ENCODE peak calls at places on chromosomes 4 and X, in nine cellular contexts. One of them, this sample, is unnamed.

GRCh38 chr4:66489783-66490452 is 819.6 kb upstream of the EPHA5 start:
- DNase-seq in stimulated activated CD8-positive, alpha-beta memory T cell treated with anti-CD3 and anti-CD28 coated beads, Interleukin-7, amount 100 ng/mL, for 24 hours: no peak
- DNase-seq in RWPE1: peak
- DNase-seq in AG08395: no peak
- DNase-seq in naive thymus-derived CD4-positive, alpha-beta T cell: no peak
- DNase-seq in NCI-H345: no peak
- DNase-seq in naive thymus-derived CD8-positive, alpha-beta T cell: no peak
- DNase-seq in activated CD4-positive, alpha-beta T cell treated with anti-CD3 and anti-CD28 coated beads, Interleukin-2, amount 50 U/mL, for 24 hours: no peak
- DNase-seq in CD4-positive, alpha-beta T cell: no peak
- DNase-seq in this sample: no peak

GRCh38 chr4:95085118-95085833 is 327.5 kb downstream of the BMPR1B start:
- DNase-seq in NCI-H345: no peak
- DNase-seq in stimulated activated CD8-positive, alpha-beta memory T cell treated with anti-CD3 and anti-CD28 coated beads, Interleukin-7, amount 100 ng/mL, for 24 hours: no peak
- DNase-seq in RWPE1: no peak
- DNase-seq in CD4-positive, alpha-beta T cell: no peak
- DNase-seq in activated CD4-positive, alpha-beta T cell treated with anti-CD3 and anti-CD28 coated beads, Interleukin-2, amount 50 U/mL, for 24 hours: no peak
- DNase-seq in naive thymus-derived CD8-positive, alpha-beta T cell: no peak
- DNase-seq in AG08395: no peak
- DNase-seq in naive thymus-derived CD4-positive, alpha-beta T cell: peak
- DNase-seq in this sample: no peak

GRCh38 chr4:139011220-139011950 is 4.2 kb upstream of the NOCT start:
- DNase-seq in RWPE1: no peak
- DNase-seq in AG08395: no peak
- DNase-seq in stimulated activated CD8-positive, alpha-beta memory T cell treated with anti-CD3 and anti-CD28 coated beads, Interleukin-7, amount 100 ng/mL, for 24 hours: no peak
- DNase-seq in activated CD4-positive, alpha-beta T cell treated with anti-CD3 and anti-CD28 coated beads, Interleukin-2, amount 50 U/mL, for 24 hours: no peak
- DNase-seq in NCI-H345: no peak
- DNase-seq in CD4-positive, alpha-beta T cell: no peak
- DNase-seq in naive thymus-derived CD4-positive, alpha-beta T cell: no peak
- DNase-seq in naive thymus-derived CD8-positive, alpha-beta T cell: no peak
- DNase-seq in this sample: no peak

GRCh38 chrX:9785944-9786741 is at the start of gene SHROOM2:
- DNase-seq in AG08395: no peak
- DNase-seq in NCI-H345: peak
- DNase-seq in stimulated activated CD8-positive, alpha-beta memory T cell treated with anti-CD3 and anti-CD28 coated beads, Interleukin-7, amount 100 ng/mL, for 24 hours: no peak
- DNase-seq in RWPE1: no peak
- DNase-seq in CD4-positive, alpha-beta T cell: no peak
- DNase-seq in naive thymus-derived CD8-positive, alpha-beta T cell: no peak
- DNase-seq in naive thymus-derived CD4-positive, alpha-beta T cell: no peak
- DNase-seq in activated CD4-positive, alpha-beta T cell treated with anti-CD3 and anti-CD28 coated beads, Interleukin-2, amount 50 U/mL, for 24 hours: no peak
- DNase-seq in this sample: peak

GRCh38 chr4:60133414-60133813 is 1066.7 kb upstream of the ADGRL3 start:
- DNase-seq in naive thymus-derived CD8-positive, alpha-beta T cell: no peak
- DNase-seq in stimulated activated CD8-positive, alpha-beta memory T cell treated with anti-CD3 and anti-CD28 coated beads, Interleukin-7, amount 100 ng/mL, for 24 hours: no peak
- DNase-seq in CD4-positive, alpha-beta T cell: no peak
- DNase-seq in AG08395: peak
- DNase-seq in RWPE1: peak
- DNase-seq in naive thymus-derived CD4-positive, alpha-beta T cell: no peak
- DNase-seq in activated CD4-positive, alpha-beta T cell treated with anti-CD3 and anti-CD28 coated beads, Interleukin-2, amount 50 U/mL, for 24 hours: no peak
- DNase-seq in NCI-H345: no peak
- DNase-seq in this sample: no peak

GRCh38 chr4:70734971-70735370 is 13.2 kb downstream of the RUFY3 start:
- DNase-seq in stimulated activated CD8-positive, alpha-beta memory T cell treated with anti-CD3 and anti-CD28 coated beads, Interleukin-7, amount 100 ng/mL, for 24 hours: no peak
- DNase-seq in CD4-positive, alpha-beta T cell: no peak
- DNase-seq in naive thymus-derived CD4-positive, alpha-beta T cell: no peak
- DNase-seq in naive thymus-derived CD8-positive, alpha-beta T cell: no peak
- DNase-seq in NCI-H345: no peak
- DNase-seq in activated CD4-positive, alpha-beta T cell treated with anti-CD3 and anti-CD28 coated beads, Interleukin-2, amount 50 U/mL, for 24 hours: no peak
- DNase-seq in RWPE1: no peak
- DNase-seq in AG08395: no peak
- DNase-seq in this sample: no peak

GRCh38 chr4:40192286-40193017 is 4.4 kb upstream of the RHOH start:
- DNase-seq in activated CD4-positive, alpha-beta T cell treated with anti-CD3 and anti-CD28 coated beads, Interleukin-2, amount 50 U/mL, for 24 hours: no peak
- DNase-seq in naive thymus-derived CD8-positive, alpha-beta T cell: no peak
- DNase-seq in naive thymus-derived CD4-positive, alpha-beta T cell: no peak
- DNase-seq in AG08395: no peak
- DNase-seq in RWPE1: no peak
- DNase-seq in stimulated activated CD8-positive, alpha-beta memory T cell treated with anti-CD3 and anti-CD28 coated beads, Interleukin-7, amount 100 ng/mL, for 24 hours: no peak
- DNase-seq in CD4-positive, alpha-beta T cell: no peak
- DNase-seq in NCI-H345: peak
- DNase-seq in this sample: no peak

GRCh38 chr4:57425610-57426009 is 315.4 kb upstream of the IGFBP7 start:
- DNase-seq in NCI-H345: no peak
- DNase-seq in stimulated activated CD8-positive, alpha-beta memory T cell treated with anti-CD3 and anti-CD28 coated beads, Interleukin-7, amount 100 ng/mL, for 24 hours: no peak
- DNase-seq in naive thymus-derived CD8-positive, alpha-beta T cell: no peak
- DNase-seq in naive thymus-derived CD4-positive, alpha-beta T cell: no peak
- DNase-seq in RWPE1: no peak
- DNase-seq in activated CD4-positive, alpha-beta T cell treated with anti-CD3 and anti-CD28 coated beads, Interleukin-2, amount 50 U/mL, for 24 hours: no peak
- DNase-seq in CD4-positive, alpha-beta T cell: no peak
- DNase-seq in AG08395: no peak
- DNase-seq in this sample: no peak

GRCh38 chr4:23290656-23291055 is 597.9 kb downstream of the GBA3 start:
- DNase-seq in CD4-positive, alpha-beta T cell: no peak
- DNase-seq in activated CD4-positive, alpha-beta T cell treated with anti-CD3 and anti-CD28 coated beads, Interleukin-2, amount 50 U/mL, for 24 hours: no peak
- DNase-seq in stimulated activated CD8-positive, alpha-beta memory T cell treated with anti-CD3 and anti-CD28 coated beads, Interleukin-7, amount 100 ng/mL, for 24 hours: no peak
- DNase-seq in NCI-H345: no peak
- DNase-seq in naive thymus-derived CD8-positive, alpha-beta T cell: no peak
- DNase-seq in naive thymus-derived CD4-positive, alpha-beta T cell: no peak
- DNase-seq in AG08395: no peak
- DNase-seq in RWPE1: no peak
- DNase-seq in this sample: no peak

GRCh38 chr4:148849581-148849980 is 407.4 kb upstream of the NR3C2 start:
- DNase-seq in naive thymus-derived CD8-positive, alpha-beta T cell: no peak
- DNase-seq in stimulated activated CD8-positive, alpha-beta memory T cell treated with anti-CD3 and anti-CD28 coated beads, Interleukin-7, amount 100 ng/mL, for 24 hours: no peak
- DNase-seq in NCI-H345: no peak
- DNase-seq in RWPE1: no peak
- DNase-seq in naive thymus-derived CD4-positive, alpha-beta T cell: no peak
- DNase-seq in AG08395: no peak
- DNase-seq in activated CD4-positive, alpha-beta T cell treated with anti-CD3 and anti-CD28 coated beads, Interleukin-2, amount 50 U/mL, for 24 hours: no peak
- DNase-seq in CD4-positive, alpha-beta T cell: no peak
- DNase-seq in this sample: no peak

GRCh38 chrX:44817029-44817428 is 26.8 kb upstream of the DUSP21 start:
- DNase-seq in activated CD4-positive, alpha-beta T cell treated with anti-CD3 and anti-CD28 coated beads, Interleukin-2, amount 50 U/mL, for 24 hours: no peak
- DNase-seq in CD4-positive, alpha-beta T cell: no peak
- DNase-seq in naive thymus-derived CD4-positive, alpha-beta T cell: no peak
- DNase-seq in naive thymus-derived CD8-positive, alpha-beta T cell: no peak
- DNase-seq in AG08395: no peak
- DNase-seq in RWPE1: no peak
- DNase-seq in stimulated activated CD8-positive, alpha-beta memory T cell treated with anti-CD3 and anti-CD28 coated beads, Interleukin-7, amount 100 ng/mL, for 24 hours: no peak
- DNase-seq in NCI-H345: no peak
- DNase-seq in this sample: no peak

GRCh38 chrX:39764441-39764914 is 333.3 kb downstream of the BCOR start:
- DNase-seq in CD4-positive, alpha-beta T cell: no peak
- DNase-seq in NCI-H345: peak
- DNase-seq in naive thymus-derived CD8-positive, alpha-beta T cell: no peak
- DNase-seq in stimulated activated CD8-positive, alpha-beta memory T cell treated with anti-CD3 and anti-CD28 coated beads, Interleukin-7, amount 100 ng/mL, for 24 hours: no peak
- DNase-seq in AG08395: no peak
- DNase-seq in naive thymus-derived CD4-positive, alpha-beta T cell: no peak
- DNase-seq in RWPE1: no peak
- DNase-seq in activated CD4-positive, alpha-beta T cell treated with anti-CD3 and anti-CD28 coated beads, Interleukin-2, amount 50 U/mL, for 24 hours: no peak
- DNase-seq in this sample: peak

GRCh38 chrX:19678941-19679340 is 163.6 kb upstream of the MAP3K15 start:
- DNase-seq in CD4-positive, alpha-beta T cell: no peak
- DNase-seq in AG08395: no peak
- DNase-seq in naive thymus-derived CD8-positive, alpha-beta T cell: no peak
- DNase-seq in naive thymus-derived CD4-positive, alpha-beta T cell: peak
- DNase-seq in stimulated activated CD8-positive, alpha-beta memory T cell treated with anti-CD3 and anti-CD28 coated beads, Interleukin-7, amount 100 ng/mL, for 24 hours: no peak
- DNase-seq in RWPE1: no peak
- DNase-seq in activated CD4-positive, alpha-beta T cell treated with anti-CD3 and anti-CD28 coated beads, Interleukin-2, amount 50 U/mL, for 24 hours: no peak
- DNase-seq in NCI-H345: no peak
- DNase-seq in this sample: no peak

GRCh38 chrX:77446840-77447239 is 349 bp upstream of the FGF16 start:
- DNase-seq in naive thymus-derived CD4-positive, alpha-beta T cell: no peak
- DNase-seq in CD4-positive, alpha-beta T cell: no peak
- DNase-seq in stimulated activated CD8-positive, alpha-beta memory T cell treated with anti-CD3 and anti-CD28 coated beads, Interleukin-7, amount 100 ng/mL, for 24 hours: no peak
- DNase-seq in activated CD4-positive, alpha-beta T cell treated with anti-CD3 and anti-CD28 coated beads, Interleukin-2, amount 50 U/mL, for 24 hours: no peak
- DNase-seq in AG08395: no peak
- DNase-seq in NCI-H345: no peak
- DNase-seq in RWPE1: no peak
- DNase-seq in naive thymus-derived CD8-positive, alpha-beta T cell: no peak
- DNase-seq in this sample: peak

GRCh38 chr4:75849459-75849858 is 52.8 kb downstream of the PPEF2 start:
- DNase-seq in RWPE1: no peak
- DNase-seq in NCI-H345: no peak
- DNase-seq in naive thymus-derived CD4-positive, alpha-beta T cell: no peak
- DNase-seq in activated CD4-positive, alpha-beta T cell treated with anti-CD3 and anti-CD28 coated beads, Interleukin-2, amount 50 U/mL, for 24 hours: no peak
- DNase-seq in CD4-positive, alpha-beta T cell: no peak
- DNase-seq in naive thymus-derived CD8-positive, alpha-beta T cell: no peak
- DNase-seq in stimulated activated CD8-positive, alpha-beta memory T cell treated with anti-CD3 and anti-CD28 coated beads, Interleukin-7, amount 100 ng/mL, for 24 hours: no peak
- DNase-seq in AG08395: no peak
- DNase-seq in this sample: peak

GRCh38 chrX:1528884-1529203 is 8.1 kb downstream of the P2RY8 start:
- DNase-seq in NCI-H345: no peak
- DNase-seq in naive thymus-derived CD4-positive, alpha-beta T cell: no peak
- DNase-seq in naive thymus-derived CD8-positive, alpha-beta T cell: no peak
- DNase-seq in AG08395: no peak
- DNase-seq in activated CD4-positive, alpha-beta T cell treated with anti-CD3 and anti-CD28 coated beads, Interleukin-2, amount 50 U/mL, for 24 hours: no peak
- DNase-seq in CD4-positive, alpha-beta T cell: no peak
- DNase-seq in stimulated activated CD8-positive, alpha-beta memory T cell treated with anti-CD3 and anti-CD28 coated beads, Interleukin-7, amount 100 ng/mL, for 24 hours: no peak
- DNase-seq in RWPE1: no peak
- DNase-seq in this sample: no peak

GRCh38 chr4:5724377-5724776 is 13.4 kb downstream of the EVC start:
- DNase-seq in NCI-H345: no peak
- DNase-seq in stimulated activated CD8-positive, alpha-beta memory T cell treated with anti-CD3 and anti-CD28 coated beads, Interleukin-7, amount 100 ng/mL, for 24 hours: no peak
- DNase-seq in CD4-positive, alpha-beta T cell: no peak
- DNase-seq in AG08395: peak
- DNase-seq in RWPE1: no peak
- DNase-seq in naive thymus-derived CD8-positive, alpha-beta T cell: no peak
- DNase-seq in activated CD4-positive, alpha-beta T cell treated with anti-CD3 and anti-CD28 coated beads, Interleukin-2, amount 50 U/mL, for 24 hours: no peak
- DNase-seq in naive thymus-derived CD4-positive, alpha-beta T cell: no peak
- DNase-seq in this sample: no peak

GRCh38 chr4:14348506-14348905 is 653.8 kb upstream of the CPEB2 start:
- DNase-seq in naive thymus-derived CD8-positive, alpha-beta T cell: no peak
- DNase-seq in activated CD4-positive, alpha-beta T cell treated with anti-CD3 and anti-CD28 coated beads, Interleukin-2, amount 50 U/mL, for 24 hours: no peak
- DNase-seq in naive thymus-derived CD4-positive, alpha-beta T cell: no peak
- DNase-seq in NCI-H345: no peak
- DNase-seq in CD4-positive, alpha-beta T cell: no peak
- DNase-seq in stimulated activated CD8-positive, alpha-beta memory T cell treated with anti-CD3 and anti-CD28 coated beads, Interleukin-7, amount 100 ng/mL, for 24 hours: no peak
- DNase-seq in RWPE1: no peak
- DNase-seq in AG08395: no peak
- DNase-seq in this sample: no peak

GRCh38 chrX:46820391-46821100 is 16.3 kb upstream of the RP2 start:
- DNase-seq in stimulated activated CD8-positive, alpha-beta memory T cell treated with anti-CD3 and anti-CD28 coated beads, Interleukin-7, amount 100 ng/mL, for 24 hours: no peak
- DNase-seq in CD4-positive, alpha-beta T cell: no peak
- DNase-seq in activated CD4-positive, alpha-beta T cell treated with anti-CD3 and anti-CD28 coated beads, Interleukin-2, amount 50 U/mL, for 24 hours: no peak
- DNase-seq in NCI-H345: no peak
- DNase-seq in AG08395: no peak
- DNase-seq in naive thymus-derived CD4-positive, alpha-beta T cell: no peak
- DNase-seq in RWPE1: no peak
- DNase-seq in naive thymus-derived CD8-positive, alpha-beta T cell: no peak
- DNase-seq in this sample: no peak

This sample was measured in endodermal cell.